ENCODE peak calls at places on chromosomes 11 and 22, in six cellular contexts. One of them, this sample, is unnamed.

GRCh38 chr11:71207996-71208774 is 44.2 kb downstream of the SHANK2 start:
- DNase-seq in RPMI7951: no peak
- DNase-seq in activated CD4-positive, alpha-beta T cell treated with anti-CD3 and anti-CD28 coated beads, Interleukin-2, amount 50 U/mL, for 1 hour: no peak
- DNase-seq in left cardiac atrium: no peak
- DNase-seq in NCI-H510A treated with DMSO at 0.1 percent for 48 hours: no peak
- DNase-seq in caudate nucleus: no peak
- DNase-seq in this sample: no peak

GRCh38 chr22:35046744-35047462 is 19.1 kb upstream of the ISX start:
- DNase-seq in activated CD4-positive, alpha-beta T cell treated with anti-CD3 and anti-CD28 coated beads, Interleukin-2, amount 50 U/mL, for 1 hour: no peak
- DNase-seq in NCI-H510A treated with DMSO at 0.1 percent for 48 hours: no peak
- DNase-seq in caudate nucleus: no peak
- DNase-seq in RPMI7951: no peak
- DNase-seq in left cardiac atrium: no peak
- DNase-seq in this sample: no peak

GRCh38 chr11:45924036-45924915 is 1.8 kb downstream of the LARGE2 start:
- DNase-seq in RPMI7951: no peak
- DNase-seq in caudate nucleus: no peak
- DNase-seq in activated CD4-positive, alpha-beta T cell treated with anti-CD3 and anti-CD28 coated beads, Interleukin-2, amount 50 U/mL, for 1 hour: no peak
- DNase-seq in left cardiac atrium: no peak
- DNase-seq in NCI-H510A treated with DMSO at 0.1 percent for 48 hours: no peak
- DNase-seq in this sample: no peak

GRCh38 chr11:101436511-101437142 is 147.2 kb downstream of the TRPC6 start:
- DNase-seq in caudate nucleus: no peak
- DNase-seq in NCI-H510A treated with DMSO at 0.1 percent for 48 hours: no peak
- DNase-seq in RPMI7951: peak
- DNase-seq in left cardiac atrium: peak
- DNase-seq in activated CD4-positive, alpha-beta T cell treated with anti-CD3 and anti-CD28 coated beads, Interleukin-2, amount 50 U/mL, for 1 hour: no peak
- DNase-seq in this sample: peak

GRCh38 chr11:123801765-123802164 is 4.4 kb downstream of the OR6M1 start:
- DNase-seq in activated CD4-positive, alpha-beta T cell treated with anti-CD3 and anti-CD28 coated beads, Interleukin-2, amount 50 U/mL, for 1 hour: no peak
- DNase-seq in caudate nucleus: no peak
- DNase-seq in NCI-H510A treated with DMSO at 0.1 percent for 48 hours: no peak
- DNase-seq in left cardiac atrium: no peak
- DNase-seq in RPMI7951: no peak
- DNase-seq in this sample: no peak

GRCh38 chr11:88367310-88367709 is 29.8 kb upstream of the CTSC start:
- DNase-seq in caudate nucleus: no peak
- DNase-seq in NCI-H510A treated with DMSO at 0.1 percent for 48 hours: no peak
- DNase-seq in activated CD4-positive, alpha-beta T cell treated with anti-CD3 and anti-CD28 coated beads, Interleukin-2, amount 50 U/mL, for 1 hour: no peak
- DNase-seq in left cardiac atrium: no peak
- DNase-seq in RPMI7951: no peak
- DNase-seq in this sample: no peak

GRCh38 chr22:39308614-39309363 is 10.6 kb downstream of the RPL3 start:
- DNase-seq in RPMI7951: peak
- DNase-seq in left cardiac atrium: peak
- DNase-seq in NCI-H510A treated with DMSO at 0.1 percent for 48 hours: no peak
- DNase-seq in activated CD4-positive, alpha-beta T cell treated with anti-CD3 and anti-CD28 coated beads, Interleukin-2, amount 50 U/mL, for 1 hour: no peak
- DNase-seq in caudate nucleus: no peak
- DNase-seq in this sample: no peak

GRCh38 chr11:61966673-61967176 is 709 bp downstream of the FTH1 start:
- DNase-seq in left cardiac atrium: no peak
- DNase-seq in activated CD4-positive, alpha-beta T cell treated with anti-CD3 and anti-CD28 coated beads, Interleukin-2, amount 50 U/mL, for 1 hour: peak
- DNase-seq in NCI-H510A treated with DMSO at 0.1 percent for 48 hours: no peak
- DNase-seq in RPMI7951: peak
- DNase-seq in caudate nucleus: no peak
- DNase-seq in this sample: no peak

GRCh38 chr11:64722141-64723050 is 601 bp downstream of the NRXN2 start:
- DNase-seq in RPMI7951: no peak
- DNase-seq in NCI-H510A treated with DMSO at 0.1 percent for 48 hours: no peak
- DNase-seq in activated CD4-positive, alpha-beta T cell treated with anti-CD3 and anti-CD28 coated beads, Interleukin-2, amount 50 U/mL, for 1 hour: no peak
- DNase-seq in caudate nucleus: no peak
- DNase-seq in left cardiac atrium: no peak
- DNase-seq in this sample: no peak

GRCh38 chr22:16954060-16954403 is 54.0 kb downstream of the GAB4 start:
- DNase-seq in RPMI7951: no peak
- DNase-seq in left cardiac atrium: no peak
- DNase-seq in NCI-H510A treated with DMSO at 0.1 percent for 48 hours: no peak
- DNase-seq in caudate nucleus: no peak
- DNase-seq in activated CD4-positive, alpha-beta T cell treated with anti-CD3 and anti-CD28 coated beads, Interleukin-2, amount 50 U/mL, for 1 hour: no peak
- DNase-seq in this sample: no peak

GRCh38 chr11:107591098-107591445 is at the start of gene ELMOD1:
- DNase-seq in activated CD4-positive, alpha-beta T cell treated with anti-CD3 and anti-CD28 coated beads, Interleukin-2, amount 50 U/mL, for 1 hour: peak
- DNase-seq in RPMI7951: peak
- DNase-seq in caudate nucleus: peak
- DNase-seq in left cardiac atrium: peak
- DNase-seq in NCI-H510A treated with DMSO at 0.1 percent for 48 hours: peak
- DNase-seq in this sample: no peak

GRCh38 chr11:75570559-75571139 is 8.6 kb downstream of the SERPINH1 start:
- DNase-seq in left cardiac atrium: no peak
- DNase-seq in activated CD4-positive, alpha-beta T cell treated with anti-CD3 and anti-CD28 coated beads, Interleukin-2, amount 50 U/mL, for 1 hour: no peak
- DNase-seq in caudate nucleus: no peak
- DNase-seq in NCI-H510A treated with DMSO at 0.1 percent for 48 hours: no peak
- DNase-seq in RPMI7951: no peak
- DNase-seq in this sample: no peak

GRCh38 chr11:131685906-131686305 is 315.5 kb downstream of the NTM start:
- DNase-seq in RPMI7951: no peak
- DNase-seq in activated CD4-positive, alpha-beta T cell treated with anti-CD3 and anti-CD28 coated beads, Interleukin-2, amount 50 U/mL, for 1 hour: no peak
- DNase-seq in caudate nucleus: no peak
- DNase-seq in NCI-H510A treated with DMSO at 0.1 percent for 48 hours: no peak
- DNase-seq in left cardiac atrium: no peak
- DNase-seq in this sample: no peak

GRCh38 chr11:126419801-126420729 is 64.6 kb downstream of the ST3GAL4 start:
- DNase-seq in NCI-H510A treated with DMSO at 0.1 percent for 48 hours: no peak
- DNase-seq in caudate nucleus: no peak
- DNase-seq in RPMI7951: peak
- DNase-seq in left cardiac atrium: no peak
- DNase-seq in activated CD4-positive, alpha-beta T cell treated with anti-CD3 and anti-CD28 coated beads, Interleukin-2, amount 50 U/mL, for 1 hour: no peak
- DNase-seq in this sample: no peak

GRCh38 chr22:40044870-40045834 is 50.4 kb downstream of the FAM83F start:
- DNase-seq in caudate nucleus: no peak
- DNase-seq in NCI-H510A treated with DMSO at 0.1 percent for 48 hours: peak
- DNase-seq in activated CD4-positive, alpha-beta T cell treated with anti-CD3 and anti-CD28 coated beads, Interleukin-2, amount 50 U/mL, for 1 hour: peak
- DNase-seq in left cardiac atrium: peak
- DNase-seq in RPMI7951: peak
- DNase-seq in this sample: no peak

This sample was measured in DMS153.